ENCODE peak calls at places on chromosomes 5 and 9, in eight cellular contexts. M is GM19239; I is stimulated activated CD8-positive, alpha-beta memory T cell treated with anti-CD3 and anti-CD28 coated beads, Interleukin-4, amount 100 ng/mL, for 24 hours; Z is H9; F is LoVo; C is head of caudate nucleus; Y is IMR-90; N is progenitor cell of endocrine pancreas. Q is an unnamed sample.
A peak's percentile ranks its signal among the peaks of the same experiment; 100 is the strongest.

GRCh38 chr9:114505187-114506081 is at the start of gene WHRN:
- DNase-seq in F (peak; percentile 91), Y (peak; percentile 76), I (peak; percentile 87), N (peak; percentile 90), C (peak; percentile 95), Z (peak; percentile 97), M (peak; percentile 86), Q (peak; percentile 96)

GRCh38 chr9:72477862-72478564 is 43.4 kb upstream of the TMC1 start:
- DNase-seq in M (no peak), I (no peak), Z (no peak), N (no peak), Y (peak; percentile 76), C (no peak), F (peak; percentile 90), Q (peak; percentile 83)

GRCh38 chr9:124347968-124348358 is 67.3 kb downstream of the PSMB7 start:
- DNase-seq in I (no peak), C (no peak), N (no peak), Z (no peak), F (no peak), Y (no peak), M (no peak), Q (no peak)

GRCh38 chr9:111036946-111037743 is 1.1 kb downstream of the LPAR1 start:
- DNase-seq in F (no peak), N (no peak), I (no peak), Y (peak; percentile 37), Z (no peak), C (no peak), M (no peak), Q (no peak)

GRCh38 chr9:98206754-98207153 is 14.3 kb upstream of the CORO2A start:
- DNase-seq in F (no peak), N (no peak), Y (no peak), I (no peak), C (no peak), M (no peak), Z (no peak), Q (no peak)

GRCh38 chr9:133960568-133961129 is 31.5 kb downstream of the VAV2 start:
- DNase-seq in Z (no peak), F (no peak), Y (no peak), N (no peak), I (no peak), C (no peak), M (no peak), Q (no peak)

GRCh38 chr9:81125446-81126092 is 563.8 kb downstream of the TLE1 start:
- DNase-seq in C (no peak), N (no peak), F (peak; percentile 4), Y (peak; percentile 53), Z (no peak), M (no peak), I (no peak), Q (no peak)

GRCh38 chr5:16866795-16867584 is 69.1 kb downstream of the MYO10 start:
- DNase-seq in Y (peak; percentile 72), I (no peak), M (no peak), Z (peak; percentile 47), F (no peak), N (no peak), C (no peak), Q (no peak)

GRCh38 chr9:34746526-34746925 is 36.6 kb upstream of the CCL21 start:
- DNase-seq in N (no peak), Y (no peak), F (no peak), Z (no peak), C (no peak), I (no peak), M (no peak), Q (no peak)

Q was measured in 8988T.